ENCODE peak calls at places on chromosome X, in five cellular contexts. P, T, X, O and A are unnamed samples.

GRCh38 chrX:49627030-49627777 is 28.4 kb downstream of the GAGE1 start:
- DNase-seq in P (peak; percentile 12), T (no peak), X (peak; percentile 22), O (no peak), A (no peak)

GRCh38 chrX:102067966-102068723 is 57.3 kb upstream of the TCEAL2 start:
- DNase-seq in P (no peak), T (no peak), X (no peak), O (no peak), A (no peak)

GRCh38 chrX:3026074-3026588 is 15.1 kb upstream of the ARSF start:
- DNase-seq in P (no peak), T (peak; percentile 31), X (no peak), O (no peak), A (no peak)

GRCh38 chrX:21581479-21581878 is 76.7 kb downstream of the KLHL34 start:
- DNase-seq in P (no peak), T (no peak), X (no peak), O (no peak), A (no peak)

GRCh38 chrX:21528076-21528475 is 130.1 kb downstream of the KLHL34 start:
- DNase-seq in P (no peak), T (no peak), X (no peak), O (no peak), A (no peak)

GRCh38 chrX:52140020-52140419 is 44.7 kb upstream of the MAGED4 start:
- DNase-seq in P (no peak), T (no peak), X (no peak), O (no peak), A (no peak)

GRCh38 chrX:16687514-16687913 is 25.0 kb downstream of the CTPS2 start:
- DNase-seq in P (no peak), T (no peak), X (no peak), O (no peak), A (no peak)

GRCh38 chrX:151970661-151971060 is 3.8 kb downstream of the GABRE start:
- DNase-seq in P (peak; percentile 75), T (peak; percentile 63), X (no peak), O (peak; percentile 79), A (peak; percentile 83)

GRCh38 chrX:112614640-112615039 is 65.1 kb downstream of the LHFPL1 start:
- DNase-seq in P (no peak), T (no peak), X (peak; percentile 13), O (no peak), A (no peak)

GRCh38 chrX:131734621-131735020 is 190.7 kb downstream of the OR13H1 start:
- DNase-seq in P (no peak), T (peak; percentile 56), X (no peak), O (peak; percentile 88), A (no peak)

GRCh38 chrX:37371578-37371981 is 22.4 kb downstream of the PRRG1 start:
- DNase-seq in P (peak; percentile 27), T (no peak), X (no peak), O (peak; percentile 63), A (no peak)

GRCh38 chrX:16869393-16870094 is 618 bp downstream of the RBBP7 start:
- DNase-seq in P (peak; percentile 13), T (peak; percentile 61), X (no peak), O (peak; percentile 23), A (no peak)

GRCh38 chrX:75155454-75155829 is 641 bp downstream of the ABCB7 start:
- DNase-seq in P (no peak), T (no peak), X (no peak), O (no peak), A (no peak)

GRCh38 chrX:133151320-133151719 is 54.4 kb upstream of the USP26 start:
- DNase-seq in P (no peak), T (no peak), X (no peak), O (no peak), A (no peak)

GRCh38 chrX:133535066-133535465 is 119.8 kb upstream of the GPC4 start:
- DNase-seq in P (no peak), T (no peak), X (no peak), O (no peak), A (no peak)

GRCh38 chrX:110026099-110026844 is 23.4 kb downstream of the TMEM164 start:
- DNase-seq in P (no peak), T (no peak), X (no peak), O (no peak), A (no peak)

GRCh38 chrX:115226929-115227328 is 7.0 kb downstream of the LRCH2 start:
- DNase-seq in P (no peak), T (no peak), X (no peak), O (no peak), A (no peak)

GRCh38 chrX:38692961-38693360 is 108.3 kb upstream of the MID1IP1 start:
- DNase-seq in P (no peak), T (no peak), X (no peak), O (no peak), A (no peak)

GRCh38 chrX:46330513-46330912 is 214.7 kb downstream of the ZNF674 start:
- DNase-seq in P (no peak), T (no peak), X (no peak), O (no peak), A (no peak)

GRCh38 chrX:132594129-132594528 is 105.3 kb upstream of the MBNL3 start:
- DNase-seq in P (no peak), T (no peak), X (no peak), O (no peak), A (no peak)

GRCh38 chrX:63929608-63930007 is 144.6 kb upstream of the ARHGEF9 start:
- DNase-seq in P (no peak), T (no peak), X (no peak), O (no peak), A (no peak)

GRCh38 chrX:11451133-11451532 is 157.9 kb downstream of the AMELX start:
- DNase-seq in P (no peak), T (no peak), X (no peak), O (no peak), A (no peak)

GRCh38 chrX:101550362-101550761 is at the start of gene ARMCX1:
- DNase-seq in P (peak; percentile 70), T (peak; percentile 49), X (peak; percentile 16), O (peak; percentile 87), A (peak; percentile 86)

GRCh38 chrX:138875472-138875871 is 164.0 kb upstream of the FGF13 start:
- DNase-seq in P (no peak), T (no peak), X (no peak), O (no peak), A (no peak)

GRCh38 chrX:112545051-112545450 is 134.7 kb downstream of the LHFPL1 start:
- DNase-seq in P (no peak), T (no peak), X (no peak), O (no peak), A (no peak)

GRCh38 chrX:12423346-12423745 is 285.1 kb downstream of the FRMPD4 start:
- DNase-seq in P (no peak), T (no peak), X (no peak), O (no peak), A (no peak)

DNA sequence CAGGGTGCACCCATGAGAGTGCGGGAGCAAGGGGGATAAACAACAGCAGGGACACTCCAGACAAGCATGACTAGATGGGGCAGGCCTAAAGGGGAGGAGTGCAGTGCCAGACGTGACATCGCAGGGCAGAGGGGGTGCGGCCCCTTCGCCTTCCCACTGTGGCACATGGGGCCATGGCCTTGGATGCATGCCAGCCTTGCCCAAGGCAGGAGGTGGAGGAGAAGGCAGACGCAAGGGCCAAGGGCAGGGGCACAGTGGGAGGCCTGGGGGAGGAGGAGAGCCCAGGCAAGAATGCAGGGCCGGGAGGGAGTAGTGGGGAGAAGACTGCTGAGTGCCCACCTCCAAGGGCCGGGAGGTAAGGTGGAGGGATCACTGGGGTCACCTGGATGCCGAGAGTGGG is 21.6 kb downstream of the PNMA6E start:
- DNase-seq in P (no peak), T (no peak), X (no peak), O (no peak), A (no peak)
- H3K9me3 ChIP-seq in P (no peaks in the 10 kb centered on the region), T (no peaks in the 10 kb centered on the region), X (no peaks in the 10 kb centered on the region), O (peaks cover 8% of the 10 kb centered on the region), A (no peaks in the 10 kb centered on the region)

GRCh38 chrX:106613277-106613676 is 1.5 kb downstream of the RADX start:
- DNase-seq in P (no peak), T (no peak), X (no peak), O (no peak), A (no peak)

GRCh38 chrX:106615041-106615440 is 3.3 kb downstream of the RADX start:
- DNase-seq in P (no peak), T (no peak), X (no peak), O (no peak), A (no peak)

GRCh38 chrX:106611323-106611681 is 476 bp upstream of the RADX start:
- DNase-seq in P (no peak), T (no peak), X (no peak), O (no peak), A (no peak)

GRCh38 chrX:106611682-106612402 is at the start of gene RADX:
- DNase-seq in P (peak; percentile 70), T (peak; percentile 84), X (peak; percentile 41), O (peak; percentile 82), A (peak; percentile 82)

DNA sequence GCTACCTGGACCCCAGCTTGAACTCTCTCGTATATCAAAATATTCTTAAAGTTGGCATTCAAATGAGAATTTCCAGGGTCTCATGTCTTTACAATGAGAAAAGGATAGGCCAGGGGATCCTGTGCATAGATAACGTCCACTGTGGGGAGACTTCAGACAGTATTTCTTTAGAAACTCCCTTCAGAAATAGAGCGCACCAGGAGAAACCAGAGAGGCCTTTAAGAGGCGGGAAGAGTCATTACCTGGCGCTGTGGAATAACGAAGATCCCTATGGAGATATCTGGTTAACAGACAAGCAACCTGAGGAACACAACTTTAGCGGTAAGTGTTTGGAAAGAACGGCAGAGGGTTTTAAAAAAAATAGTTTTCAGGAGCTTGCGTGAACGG is 618 bp downstream of the RADX start:
- DNase-seq in P (no peak), T (no peak), X (no peak), O (no peak), A (no peak)
- H3K27me3 ChIP-seq in P (no peaks in the 10 kb centered on the region), T (no peaks in the 10 kb centered on the region), X (no peaks in the 10 kb centered on the region), O (no peaks in the 10 kb centered on the region), A (no peaks in the 10 kb centered on the region)

GRCh38 chrX:1355800-1356148 is 19.2 kb downstream of the IL3RA start:
- DNase-seq in P (no peak), T (no peak), X (no peak), O (no peak), A (no peak)

GRCh38 chrX:1355131-1355799 is 18.7 kb downstream of the IL3RA start:
- DNase-seq in P (no peak), T (no peak), X (no peak), O (no peak), A (no peak)

GRCh38 chrX:1354036-1355019 is 17.7 kb downstream of the IL3RA start:
- DNase-seq in P (no peak), T (no peak), X (no peak), O (no peak), A (no peak)

GRCh38 chrX:1357993-1358392 is 21.4 kb downstream of the IL3RA start:
- DNase-seq in P (no peak), T (no peak), X (no peak), O (no peak), A (no peak)

GRCh38 chrX:1351981-1352714 is 15.6 kb downstream of the IL3RA start:
- DNase-seq in P (no peak), T (no peak), X (no peak), O (no peak), A (no peak)
- H3K4me1 ChIP-seq in P (no peaks in the 10 kb centered on the region), T (no peaks in the 10 kb centered on the region), X (peaks cover 5% of the 10 kb centered on the region), O (no peaks in the 10 kb centered on the region), A (no peaks in the 10 kb centered on the region)

DNA sequence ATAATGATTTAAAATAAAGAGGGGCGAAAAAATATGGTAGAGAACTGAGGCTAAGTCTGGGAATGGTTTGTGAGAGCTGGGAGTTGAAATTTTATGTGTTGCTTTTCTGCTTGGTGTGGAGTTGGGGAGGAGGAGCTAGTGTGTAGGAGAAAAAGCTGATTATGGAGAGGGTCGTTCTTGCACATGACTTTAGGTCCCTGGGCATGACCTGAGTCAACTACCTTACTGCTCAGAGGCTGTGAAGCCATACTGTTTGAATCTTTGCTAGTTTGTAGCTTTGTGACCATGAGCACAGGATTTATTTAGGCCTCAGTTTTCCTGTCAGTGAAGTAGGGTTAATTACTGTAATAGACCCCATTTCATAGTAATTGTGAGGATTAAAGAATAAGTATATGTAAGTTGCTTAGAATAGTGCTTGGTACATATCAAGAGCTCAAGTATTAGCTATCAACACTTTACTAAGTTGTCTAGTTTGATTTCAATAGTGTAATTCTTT is 78.6 kb downstream of the KDM6A start:
- DNase-seq in P (no peak), T (no peak), X (no peak), O (no peak), A (no peak)
- H3K9me3 ChIP-seq in P (peaks cover 6% of the 10 kb centered on the region), T (no peaks in the 10 kb centered on the region), X (no peaks in the 10 kb centered on the region), O (no peaks in the 10 kb centered on the region), A (no peaks in the 10 kb centered on the region)